ENCODE peak calls at places on chromosomes 7 and 10, in seven cellular contexts. E is foreskin fibroblast, F is T-helper 17 cell, K is DMS 273 treated with DMSO at 0.1 percent for 48 hours, B is T-helper 2 cell, T is mesendoderm, N is psoas muscle. A is an unnamed sample.

GRCh38 chr10:69838853-69839252 is 37.1 kb downstream of the COL13A1 start:
- DNase-seq in F (no peak), E (peak; percentile 49), B (no peak), N (no peak), T (peak; percentile 61), K (no peak), A (no peak)

GRCh38 chr7:90532231-90532929 is 62.9 kb downstream of the PTTG1IP2 start:
- DNase-seq in E (no peak), N (no peak), F (no peak), T (no peak), B (no peak), K (no peak), A (no peak)

GRCh38 chr7:155830961-155831806 is 18.9 kb upstream of the SHH start:
- DNase-seq in N (no peak), K (no peak), F (no peak), T (no peak), E (no peak), B (no peak), A (no peak)

GRCh38 chr7:74029094-74029785 is 1.3 kb downstream of the ELN start:
- DNase-seq in E (no peak), F (no peak), B (no peak), K (no peak), T (no peak), N (no peak), A (no peak)

GRCh38 chr7:121366852-121367431 is 29.2 kb downstream of the FAM3C start:
- DNase-seq in F (no peak), K (peak; percentile 28), N (no peak), B (peak; percentile 24), E (peak; percentile 64), T (peak; percentile 23), A (no peak)

GRCh38 chr10:77441541-77442175 is 195.9 kb downstream of the KCNMA1 start:
- DNase-seq in N (no peak), T (peak; percentile 54), E (no peak), B (no peak), F (no peak), K (peak; percentile 4), A (no peak)

GRCh38 chr7:149759111-149759510 is 14.3 kb downstream of the ZNF467 start:
- DNase-seq in B (no peak), K (no peak), T (no peak), F (no peak), E (no peak), N (no peak), A (no peak)

GRCh38 chr10:82969405-82969804 is 1094.4 kb downstream of the NRG3 start:
- DNase-seq in E (peak; percentile 66), K (no peak), T (peak; percentile 40), F (no peak), B (no peak), N (no peak), A (no peak)

GRCh38 chr10:43817368-43817767 is 168.7 kb upstream of the ZNF32 start:
- DNase-seq in F (no peak), B (no peak), T (no peak), N (no peak), K (no peak), E (peak; percentile 67), A (no peak)

GRCh38 chr10:31648966-31649365 is 279.7 kb downstream of the ARHGAP12 start:
- DNase-seq in F (no peak), B (no peak), K (no peak), T (peak; percentile 21), E (no peak), N (no peak), A (no peak)

GRCh38 chr10:48478469-48478868 is 126.4 kb downstream of the ARHGAP22 start:
- DNase-seq in E (no peak), T (no peak), K (no peak), B (no peak), F (no peak), N (no peak), A (no peak)

GRCh38 chr7:11373546-11374142 is 400.0 kb downstream of the PHF14 start:
- DNase-seq in K (no peak), F (no peak), N (no peak), E (peak; percentile 23), B (no peak), T (peak; percentile 24), A (no peak)

GRCh38 chr10:15795000-15795792 is 65.1 kb downstream of the MINDY3 start:
- DNase-seq in T (no peak), N (no peak), F (no peak), E (no peak), B (no peak), K (no peak), A (no peak)

GRCh38 chr7:80218723-80219122 is 84.1 kb downstream of the GNAI1 start:
- DNase-seq in F (no peak), T (no peak), E (peak; percentile 83), N (no peak), K (no peak), B (no peak), A (no peak)

GRCh38 chr7:47361746-47362215 is 220.1 kb downstream of the TNS3 start:
- DNase-seq in E (peak; percentile 82), N (no peak), T (no peak), K (no peak), B (no peak), F (no peak), A (no peak)

GRCh38 chr10:43707755-43708154 is 59.1 kb upstream of the ZNF32 start:
- DNase-seq in F (no peak), E (no peak), K (no peak), T (no peak), B (no peak), N (peak; percentile 56), A (no peak)

GRCh38 chr7:114279901-114280300 is 134.7 kb upstream of the FOXP2 start:
- DNase-seq in K (no peak), E (no peak), N (no peak), F (no peak), B (no peak), T (no peak), A (no peak)

GRCh38 chr7:41931263-41931646 is 228.4 kb upstream of the INHBA start:
- DNase-seq in T (no peak), K (no peak), E (no peak), N (no peak), B (no peak), F (no peak), A (no peak)

GRCh38 chr7:11194492-11194891 is 220.8 kb downstream of the PHF14 start:
- DNase-seq in T (no peak), F (no peak), B (no peak), K (no peak), N (no peak), E (no peak), A (no peak)

GRCh38 chr7:116025098-116025809 is 5.3 kb downstream of the TFEC start:
- DNase-seq in K (no peak), B (no peak), F (no peak), N (no peak), E (peak; percentile 61), T (no peak), A (no peak)

GRCh38 chr7:46389131-46389530 is 468.1 kb upstream of the IGFBP3 start:
- DNase-seq in B (no peak), N (no peak), K (no peak), F (no peak), T (no peak), E (no peak), A (no peak)

GRCh38 chr10:94105226-94105625 is 111.5 kb downstream of the PLCE1 start:
- DNase-seq in F (no peak), K (no peak), B (no peak), N (no peak), T (peak; percentile 94), E (no peak), A (no peak)

GRCh38 chr7:131505636-131506557 is 50.5 kb downstream of the PODXL start:
- DNase-seq in B (no peak), F (no peak), E (no peak), K (no peak), T (no peak), N (no peak), A (no peak)

GRCh38 chr7:137820677-137821420 is 25.9 kb downstream of the DGKI start:
- DNase-seq in B (no peak), F (no peak), E (peak; percentile 76), T (peak; percentile 97), N (peak; percentile 69), K (no peak), A (no peak)

GRCh38 chr7:114791771-114792170 is 130.1 kb upstream of the MDFIC start:
- DNase-seq in N (no peak), T (no peak), K (no peak), B (no peak), E (peak; percentile 56), F (no peak), A (no peak)

GRCh38 chr7:139182363-139182762 is 48.7 kb upstream of the UBN2 start:
- DNase-seq in E (no peak), N (no peak), B (no peak), T (peak; percentile 78), F (no peak), K (no peak), A (no peak)

GRCh38 chr7:83161186-83161585 is 1.5 kb downstream of the PCLO start:
- DNase-seq in K (no peak), T (peak; percentile 24), B (no peak), N (no peak), E (peak; percentile 11), F (no peak), A (no peak)

GRCh38 chr10:34116220-34116623 is 698.9 kb downstream of the PARD3 start:
- DNase-seq in E (no peak), T (peak; percentile 28), F (no peak), B (no peak), N (no peak), K (no peak), A (no peak)

GRCh38 chr7:55187701-55188491 is 169.1 kb downstream of the EGFR start:
- DNase-seq in K (no peak), E (no peak), N (no peak), F (no peak), B (no peak), T (no peak), A (no peak)

GRCh38 chr10:68628576-68629127 is 68.5 kb downstream of the TET1 start:
- DNase-seq in F (no peak), T (no peak), N (no peak), E (peak; percentile 37), K (no peak), B (peak; percentile 2), A (no peak)

GRCh38 chr7:150737265-150738055 is at the start of gene GIMAP5:
- DNase-seq in F (no peak), B (no peak), T (no peak), N (peak; percentile 53), E (no peak), K (no peak), A (peak; percentile 57)

GRCh38 chr7:123535517-123535916 is 1.1 kb upstream of the IQUB start:
- DNase-seq in E (no peak), F (no peak), T (no peak), N (no peak), K (no peak), B (no peak), A (no peak)

GRCh38 chr10:78752708-78753107 is 316.1 kb upstream of the ZMIZ1 start:
- DNase-seq in B (no peak), T (peak; percentile 87), N (no peak), K (no peak), E (no peak), F (no peak), A (no peak)

GRCh38 chr10:1448252-1448901 is 288.9 kb downstream of the ADARB2 start:
- DNase-seq in N (no peak), K (no peak), T (no peak), B (no peak), F (no peak), E (no peak), A (no peak)